ENCODE peak calls at places on chromosomes 11 and 22, in ten cellular contexts. J, Z, S, H, P, B, R, F, V and L are unnamed samples.

GRCh38 chr11:16979708-16980622 is 34.2 kb downstream of the PLEKHA7 start:
- DNase-seq in J (no peak), Z (no peak), S (no peak), H (no peak), P (no peak), B (no peak), R (no peak), F (no peak), V (no peak), L (no peak)

GRCh38 chr11:1392561-1392960 is 2.8 kb downstream of the BRSK2 start:
- DNase-seq in J (no peak), Z (no peak), S (no peak), H (no peak), P (no peak), B (no peak), R (no peak), F (no peak), V (no peak), L (no peak)

GRCh38 chr11:76188873-76189272 is 17.4 kb downstream of the WNT11 start:
- DNase-seq in J (no peak), Z (no peak), S (no peak), H (no peak), P (no peak), B (no peak), R (no peak), F (no peak), V (no peak), L (no peak)

GRCh38 chr22:50399751-50400331 is 56.7 kb downstream of the PPP6R2 start:
- DNase-seq in J (no peak), Z (peak; percentile 11), S (peak; percentile 42), H (peak; percentile 53), P (peak; percentile 8), B (peak; percentile 89), R (peak; percentile 62), F (no peak), V (no peak), L (peak; percentile 20)

GRCh38 chr11:111326824-111327223 is 28.5 kb downstream of the POU2AF3 start:
- DNase-seq in J (no peak), Z (no peak), S (no peak), H (no peak), P (no peak), B (no peak), R (no peak), F (no peak), V (no peak), L (no peak)

GRCh38 chr22:44368611-44369010 is 55.9 kb upstream of the SHISAL1 start:
- DNase-seq in J (no peak), Z (no peak), S (no peak), H (no peak), P (no peak), B (no peak), R (no peak), F (no peak), V (no peak), L (no peak)

GRCh38 chr11:109972181-109972715 is 120.9 kb upstream of the ZC3H12C start:
- DNase-seq in J (no peak), Z (no peak), S (no peak), H (no peak), P (no peak), B (no peak), R (peak; percentile 8), F (no peak), V (no peak), L (no peak)

GRCh38 chr11:87290304-87290922 is 252.7 kb downstream of the TMEM135 start:
- DNase-seq in J (peak; percentile 36), Z (no peak), S (no peak), H (peak; percentile 11), P (no peak), B (peak; percentile 21), R (peak; percentile 24), F (no peak), V (peak; percentile 37), L (no peak)

GRCh38 chr22:32573991-32574390 is 99.4 kb downstream of the FBXO7 start:
- DNase-seq in J (no peak), Z (no peak), S (no peak), H (no peak), P (no peak), B (no peak), R (no peak), F (no peak), V (no peak), L (no peak)

GRCh38 chr22:27480487-27480886 is 321.1 kb downstream of the MN1 start:
- DNase-seq in J (no peak), Z (no peak), S (no peak), H (peak; percentile 30), P (no peak), B (peak; percentile 83), R (no peak), F (no peak), V (no peak), L (peak; percentile 18)

GRCh38 chr11:93287434-93287833 is 43.1 kb upstream of the DEUP1 start:
- DNase-seq in J (no peak), Z (no peak), S (no peak), H (no peak), P (no peak), B (no peak), R (no peak), F (no peak), V (no peak), L (no peak)

GRCh38 chr22:37563153-37564081 is 3.1 kb downstream of the CDC42EP1 start:
- DNase-seq in J (no peak), Z (no peak), S (peak; percentile 82), H (peak; percentile 21), P (no peak), B (no peak), R (peak; percentile 98), F (no peak), V (peak; percentile 77), L (peak; percentile 72)

GRCh38 chr11:111069076-111069475 is 176.4 kb upstream of the POU2AF2 start:
- DNase-seq in J (no peak), Z (no peak), S (no peak), H (no peak), P (no peak), B (peak; percentile 52), R (peak; percentile 35), F (no peak), V (peak; percentile 26), L (no peak)

GRCh38 chr11:28836285-28837081 is 728.3 kb downstream of the METTL15 start:
- DNase-seq in J (no peak), Z (no peak), S (no peak), H (no peak), P (no peak), B (no peak), R (peak; percentile 31), F (no peak), V (peak; percentile 96), L (no peak)

GRCh38 chr22:41301085-41302015 is at the start of gene ZC3H7B:
- DNase-seq in J (peak; percentile 62), Z (peak; percentile 75), S (peak; percentile 84), H (peak; percentile 79), P (peak; percentile 79), B (peak; percentile 97), R (peak; percentile 96), F (peak; percentile 80), V (no peak), L (peak; percentile 73)

GRCh38 chr11:44002191-44003093 is 45.3 kb upstream of the ACCSL start:
- DNase-seq in J (no peak), Z (no peak), S (no peak), H (no peak), P (no peak), B (peak; percentile 21), R (no peak), F (no peak), V (no peak), L (no peak)

GRCh38 chr22:36369004-36369921 is 18.5 kb downstream of the MYH9 start:
- DNase-seq in J (no peak), Z (no peak), S (no peak), H (no peak), P (no peak), B (peak; percentile 65), R (no peak), F (no peak), V (no peak), L (peak; percentile 58)

GRCh38 chr11:56188602-56189001 is 12.2 kb downstream of the OR5J2 start:
- DNase-seq in J (no peak), Z (no peak), S (no peak), H (no peak), P (no peak), B (no peak), R (no peak), F (no peak), V (no peak), L (no peak)

GRCh38 chr22:41369089-41369745 is 12.5 kb upstream of the TEF start:
- DNase-seq in J (peak; percentile 25), Z (no peak), S (no peak), H (no peak), P (no peak), B (peak; percentile 40), R (no peak), F (no peak), V (no peak), L (peak; percentile 19)

GRCh38 chr22:44096736-44097135 is 72.6 kb downstream of the PARVB start:
- DNase-seq in J (no peak), Z (no peak), S (no peak), H (no peak), P (no peak), B (no peak), R (no peak), F (no peak), V (no peak), L (no peak)

GRCh38 chr22:45587638-45588481 is 83.8 kb upstream of the ATXN10 start:
- DNase-seq in J (no peak), Z (no peak), S (no peak), H (no peak), P (no peak), B (no peak), R (peak; percentile 67), F (no peak), V (no peak), L (no peak)

GRCh38 chr11:74354036-74354435 is 42.6 kb upstream of the P4HA3 start:
- DNase-seq in J (no peak), Z (no peak), S (no peak), H (no peak), P (no peak), B (no peak), R (peak; percentile 14), F (no peak), V (no peak), L (no peak)

GRCh38 chr11:46519351-46519750 is 74.5 kb downstream of the AMBRA1 start:
- DNase-seq in J (no peak), Z (no peak), S (no peak), H (no peak), P (no peak), B (no peak), R (no peak), F (no peak), V (no peak), L (no peak)

GRCh38 chr11:126989942-126990715 is 10.4 kb downstream of the KIRREL3 start:
- DNase-seq in J (peak; percentile 42), Z (peak; percentile 27), S (peak; percentile 72), H (peak; percentile 92), P (peak; percentile 41), B (peak; percentile 91), R (peak; percentile 77), F (peak; percentile 21), V (no peak), L (peak; percentile 50)

GRCh38 chr22:19576460-19577421 is 52.5 kb upstream of the CLDN5 start:
- DNase-seq in J (no peak), Z (peak; percentile 30), S (no peak), H (peak; percentile 28), P (peak; percentile 26), B (peak; percentile 76), R (peak; percentile 51), F (peak; percentile 9), V (peak; percentile 46), L (no peak)

GRCh38 chr11:76787911-76788596 is 4.9 kb downstream of the TSKU start:
- DNase-seq in J (no peak), Z (no peak), S (no peak), H (no peak), P (no peak), B (peak; percentile 32), R (no peak), F (no peak), V (no peak), L (no peak)